ENCODE peak calls at places on chromosome 1, in five cellular contexts. K is endothelial cell, M is fibroblast of mammary gland, R is anterior cingulate cortex, V is stromal cell of bone marrow. Q is an unnamed sample.

GRCh38 chr1:212791261-212791675 is 309 bp downstream of the NSL1 start:
- DNase-seq in M (peak), V (peak), K (no peak), R (peak), Q (peak)

GRCh38 chr1:160863422-160864131 is 890 bp upstream of the CD244 start:
- DNase-seq in K (no peak), V (no peak), M (no peak), R (no peak), Q (no peak)

GRCh38 chr1:179241716-179242115 is 12.2 kb upstream of the ABL2 start:
- DNase-seq in R (no peak), V (no peak), M (no peak), K (no peak), Q (no peak)

GRCh38 chr1:7586031-7586941 is 184.8 kb upstream of the VAMP3 start:
- DNase-seq in M (no peak), R (no peak), K (no peak), V (no peak), Q (no peak)

GRCh38 chr1:67897270-67897949 is 64.1 kb upstream of the GNG12 start:
- DNase-seq in K (no peak), V (peak), R (no peak), M (no peak), Q (peak)

GRCh38 chr1:154607084-154607747 is 770 bp downstream of the ADAR start:
- DNase-seq in M (peak), V (peak), R (peak), K (peak), Q (peak)

GRCh38 chr1:87598429-87598828 is 269.7 kb downstream of the LMO4 start:
- DNase-seq in R (no peak), K (peak), V (no peak), M (no peak), Q (no peak)

GRCh38 chr1:247551716-247552115 is 2.8 kb downstream of the GCSAML start:
- DNase-seq in R (no peak), M (peak), V (no peak), K (no peak), Q (no peak)

Q was measured in GM04504.